ENCODE peak calls at places on chromosomes 2 and 18, in seven cellular contexts. I, P, C, R, S, E and N are unnamed samples.

GRCh38 chr2:66317268-66317899 is 117.5 kb upstream of the MEIS1 start:
- DNase-seq in I (no peak), P (no peak), C (no peak), R (no peak), S (no peak), E (no peak), N (no peak)

GRCh38 chr2:128252501-128252900 is 66.2 kb downstream of the HS6ST1 start:
- DNase-seq in I (no peak), P (no peak), C (no peak), R (peak; percentile 4), S (no peak), E (no peak), N (no peak)

GRCh38 chr2:240631561-240632290 is 6.4 kb downstream of the GPR35 start:
- DNase-seq in I (no peak), P (no peak), C (no peak), R (no peak), S (no peak), E (no peak), N (no peak)

GRCh38 chr18:3634250-3634939 is 184.4 kb downstream of the TGIF1 start:
- DNase-seq in I (no peak), P (no peak), C (no peak), R (no peak), S (no peak), E (no peak), N (no peak)

GRCh38 chr2:81007104-81007503 is 702.6 kb upstream of the LRRTM1 start:
- DNase-seq in I (no peak), P (no peak), C (no peak), R (no peak), S (no peak), E (no peak), N (no peak)

GRCh38 chr18:57882465-57882864 is 79.3 kb upstream of the ATP8B1 start:
- DNase-seq in I (no peak), P (no peak), C (no peak), R (no peak), S (no peak), E (no peak), N (no peak)

GRCh38 chr2:126436411-126436810 is 219.5 kb upstream of the GYPC start:
- DNase-seq in I (no peak), P (no peak), C (no peak), R (no peak), S (no peak), E (no peak), N (no peak)

GRCh38 chr2:171260471-171261424 is 100.1 kb upstream of the TLK1 start:
- DNase-seq in I (no peak), P (no peak), C (no peak), R (no peak), S (no peak), E (no peak), N (no peak)

GRCh38 chr2:177553176-177553909 is 160.8 kb downstream of the AGPS start:
- DNase-seq in I (no peak), P (peak; percentile 54), C (peak; percentile 18), R (no peak), S (no peak), E (no peak), N (peak; percentile 76)